ENCODE peak calls at places on chromosome 7, in five cellular contexts. Z is left cardiac atrium; I is EH; O is SK-N-DZ; L is stimulated activated CD4-positive, alpha-beta T cell treated with anti-CD3 and anti-CD28 coated beads, Interleukin-12 subunit alpha, Interleukin-12 subunit beta, amount 100 ng/mL, for 4 hours. M is an unnamed sample.

GRCh38 chr7:149717481-149717880 is 55.9 kb downstream of the ZNF467 start:
- DNase-seq in Z (peak), I (no peak), O (no peak), L (no peak), M (no peak)

GRCh38 chr7:64876792-64877713 is 26.0 kb upstream of the ZNF273 start:
- DNase-seq in Z (peak), I (peak), O (peak), L (peak), M (peak)

GRCh38 chr7:51344406-51344805 is 27.8 kb upstream of the COBL start:
- DNase-seq in Z (no peak), I (no peak), O (no peak), L (no peak), M (no peak)

GRCh38 chr7:54541941-54542618 is at the start of gene VSTM2A:
- DNase-seq in Z (no peak), I (no peak), O (peak), L (no peak), M (no peak)

GRCh38 chr7:105975770-105976428 is 12.8 kb downstream of the CDHR3 start:
- DNase-seq in Z (no peak), I (peak), O (no peak), L (no peak), M (no peak)

GRCh38 chr7:4261038-4261960 is 420.8 kb upstream of the FOXK1 start:
- DNase-seq in Z (no peak), I (no peak), O (no peak), L (no peak), M (no peak)

GRCh38 chr7:132687981-132688383 is 111.7 kb upstream of the PLXNA4 start:
- DNase-seq in Z (no peak), I (no peak), O (peak), L (no peak), M (no peak)

GRCh38 chr7:65387893-65388292 is 14.2 kb downstream of the ZNF92 start:
- DNase-seq in Z (no peak), I (no peak), O (no peak), L (no peak), M (no peak)

GRCh38 chr7:28075674-28076358 is 104.8 kb downstream of the JAZF1 start:
- DNase-seq in Z (no peak), I (peak), O (peak), L (no peak), M (no peak)

GRCh38 chr7:150860291-150860977 is 8.1 kb downstream of the AOC1 start:
- DNase-seq in Z (no peak), I (no peak), O (no peak), L (no peak), M (peak)

GRCh38 chr7:116525913-116526857 is 1.3 kb downstream of the CAV1 start:
- DNase-seq in Z (peak), I (peak), O (peak), L (peak), M (peak)

GRCh38 chr7:106111671-106112117 is 418 bp downstream of the SYPL1 start:
- DNase-seq in Z (peak), I (peak), O (no peak), L (peak), M (no peak)

GRCh38 chr7:44307301-44307900 is 18.0 kb downstream of the CAMK2B start:
- DNase-seq in Z (peak), I (peak), O (no peak), L (no peak), M (no peak)

GRCh38 chr7:3897430-3898385 is 596.7 kb downstream of the SDK1 start:
- DNase-seq in Z (peak), I (peak), O (peak), L (peak), M (no peak)

GRCh38 chr7:77209479-77210139 is 10.0 kb upstream of the FGL2 start:
- DNase-seq in Z (no peak), I (no peak), O (no peak), L (no peak), M (no peak)

GRCh38 chr7:159105845-159106614 is 38.6 kb downstream of the VIPR2 start:
- DNase-seq in Z (no peak), I (no peak), O (no peak), L (no peak), M (no peak)

GRCh38 chr7:80453699-80454340 is 58.0 kb downstream of the GNAT3 start:
- DNase-seq in Z (no peak), I (peak), O (peak), L (no peak), M (no peak)

GRCh38 chr7:42143605-42144252 is 93.3 kb downstream of the GLI3 start:
- DNase-seq in Z (no peak), I (peak), O (no peak), L (no peak), M (no peak)

GRCh38 chr7:155388561-155388960 is 69.4 kb upstream of the EN2 start:
- DNase-seq in Z (no peak), I (no peak), O (no peak), L (no peak), M (no peak)

GRCh38 chr7:36264123-36264916 is 111.3 kb downstream of the EEPD1 start:
- DNase-seq in Z (peak), I (peak), O (no peak), L (no peak), M (no peak)

GRCh38 chr7:83362786-83363185 is 200.1 kb upstream of the PCLO start:
- DNase-seq in Z (no peak), I (no peak), O (no peak), L (no peak), M (no peak)

GRCh38 chr7:127107601-127108007 is 145.1 kb downstream of the GRM8 start:
- DNase-seq in Z (peak), I (peak), O (peak), L (peak), M (no peak)

M was measured in stimulated activated effector memory CD8-positive, alpha-beta T cell treated with anti-CD3 and anti-CD28 coated beads, Interleukin-12 subunit alpha, Interleukin-12 subunit beta, amount 100 ng/mL, for 72 hours.